ENCODE peak calls at places on chromosomes 16 and 17, in six cellular contexts. O, D, N, V, T and R are unnamed samples.

GRCh38 chr16:23060458-23061320 is 88.6 kb downstream of the USP31 start:
- DNase-seq in O (peak; percentile 42), V (peak; percentile 62), N (peak; percentile 63), D (peak; percentile 58), T (peak; percentile 54), R (peak; percentile 66)

GRCh38 chr17:34909040-34909439 is 52.2 kb downstream of the CCT6B start:
- DNase-seq in D (no peak), N (no peak), T (no peak), V (no peak), O (no peak), R (no peak)

GRCh38 chr17:51487947-51488346 is 227.6 kb downstream of the UTP18 start:
- DNase-seq in D (no peak), V (no peak), N (peak; percentile 22), O (no peak), T (no peak), R (no peak)

GRCh38 chr17:77738666-77739531 is 219.6 kb upstream of the TNRC6C start:
- DNase-seq in V (peak; percentile 6), T (no peak), D (no peak), O (no peak), N (no peak), R (no peak)

GRCh38 chr17:60598001-60598736 is 1.8 kb upstream of the PPM1D start:
- DNase-seq in N (no peak), V (peak; percentile 26), T (no peak), O (no peak), D (no peak), R (no peak)

GRCh38 chr17:11302395-11302932 is 61.5 kb downstream of the SHISA6 start:
- DNase-seq in T (no peak), V (no peak), N (no peak), O (no peak), D (no peak), R (no peak)

GRCh38 chr17:78172284-78173024 is 4.1 kb downstream of the SYNGR2 start:
- DNase-seq in O (no peak), T (no peak), N (no peak), V (no peak), D (peak; percentile 87), R (no peak)

GRCh38 chr17:45171338-45172231 is 9.9 kb downstream of the HEXIM2 start:
- DNase-seq in T (no peak), D (peak; percentile 68), V (no peak), O (no peak), N (no peak), R (peak; percentile 83)

GRCh38 chr17:385195-385835 is 32.7 kb upstream of the RPH3AL start:
- DNase-seq in D (peak; percentile 63), V (no peak), N (no peak), O (no peak), T (no peak), R (no peak)

GRCh38 chr17:80164185-80164584 is 5.6 kb upstream of the CARD14 start:
- DNase-seq in N (no peak), T (no peak), V (no peak), O (no peak), D (no peak), R (no peak)

GRCh38 chr17:9487406-9487805 is 88.2 kb downstream of the STX8 start:
- DNase-seq in D (no peak), T (no peak), V (no peak), N (no peak), O (no peak), R (no peak)

GRCh38 chr17:38911081-38911730 is 14.2 kb upstream of the LASP1NB start:
- DNase-seq in V (no peak), D (peak; percentile 41), N (no peak), O (no peak), T (no peak), R (no peak)

GRCh38 chr17:65966311-65966710 is 225.6 kb downstream of the CEP112 start:
- DNase-seq in N (no peak), T (no peak), V (no peak), O (no peak), D (no peak), R (no peak)